ENCODE peak calls at places on chromosomes 12 and 14, in four cellular contexts. Q is IMR-90, S is K562, G is HepG2. J is an unnamed sample.

GRCh38 chr12:128190614-128191013 is 76.4 kb upstream of the TMEM132C start:
- DNase-seq in Q (no peak), G (no peak), S (no peak), J (no peak)

GRCh38 chr14:34604990-34605389 is 25.0 kb downstream of the SNX6 start:
- DNase-seq in Q (peak; percentile 51), G (no peak), S (no peak), J (peak; percentile 56)

GRCh38 chr14:78005325-78005724 is 164.8 kb upstream of the NRXN3 start:
- DNase-seq in S (peak; percentile 17), G (no peak), Q (no peak), J (peak; percentile 57)

GRCh38 chr14:100302616-100303015 is 3.6 kb downstream of the SLC25A29 start:
- DNase-seq in G (no peak), S (no peak), Q (no peak), J (no peak)

GRCh38 chr12:7403466-7403865 is 40.5 kb downstream of the CD163L1 start:
- DNase-seq in G (peak; percentile 10), Q (peak; percentile 4), S (no peak), J (no peak)

GRCh38 chr12:51265024-51265423 is 5.2 kb downstream of the SMAGP start:
- DNase-seq in S (no peak), Q (no peak), G (no peak), J (no peak)

GRCh38 chr12:32155911-32156585 is 49.4 kb downstream of the BICD1 start:
- DNase-seq in S (no peak), Q (no peak), G (no peak), J (no peak)

GRCh38 chr12:11545438-11546330 is 103.8 kb upstream of the ETV6 start:
- DNase-seq in G (no peak), S (no peak), Q (no peak), J (no peak)

GRCh38 chr12:53966070-53966384 is 6.9 kb upstream of the HOXC11 start:
- DNase-seq in G (no peak), S (no peak), Q (no peak), J (no peak)

GRCh38 chr12:108561852-108562347 is 496 bp upstream of the ISCU start:
- DNase-seq in G (no peak), Q (no peak), S (no peak), J (no peak)

GRCh38 chr14:102958461-102958860 is 36.0 kb downstream of the AMN start:
- DNase-seq in G (no peak), Q (no peak), S (no peak), J (no peak)

GRCh38 chr12:944201-944600 is 5.3 kb downstream of the RAD52 start:
- DNase-seq in Q (no peak), G (no peak), S (no peak), J (no peak)

GRCh38 chr12:65171073-65171472 is 1.7 kb downstream of the LEMD3 start:
- DNase-seq in Q (peak; percentile 46), S (no peak), G (no peak), J (no peak)

GRCh38 chr12:93234641-93235040 is 143.1 kb upstream of the NUDT4 start:
- DNase-seq in Q (no peak), G (no peak), S (no peak), J (no peak)

GRCh38 chr12:15522574-15523187 is 200.4 kb downstream of the PTPRO start:
- DNase-seq in S (no peak), G (peak; percentile 38), Q (peak; percentile 34), J (peak; percentile 54)

GRCh38 chr14:34912182-34912581 is 37.0 kb upstream of the BAZ1A start:
- DNase-seq in Q (no peak), G (peak; percentile 34), S (no peak), J (peak; percentile 33)

GRCh38 chr12:57965766-57966165 is 24.4 kb downstream of the ATP23 start:
- DNase-seq in Q (no peak), S (no peak), G (peak; percentile 66), J (no peak)

GRCh38 chr12:6061661-6062060 is 62.8 kb downstream of the VWF start:
- DNase-seq in Q (peak; percentile 70), S (no peak), G (no peak), J (no peak)

GRCh38 chr12:119283315-119283714 is 51.2 kb upstream of the CCDC60 start:
- DNase-seq in Q (no peak), S (no peak), G (no peak), J (no peak)

GRCh38 chr12:5176058-5176457 is 132.4 kb downstream of the KCNA5 start:
- DNase-seq in G (no peak), S (no peak), Q (no peak), J (no peak)

GRCh38 chr12:20520572-20520971 is 152.2 kb downstream of the PDE3A start:
- DNase-seq in Q (no peak), S (no peak), G (no peak), J (no peak)

GRCh38 chr12:47317182-47317915 is 237.6 kb upstream of the AMIGO2 start:
- DNase-seq in Q (no peak), G (no peak), S (no peak), J (no peak)

GRCh38 chr12:57713209-57713608 is 19.3 kb downstream of the OS9 start:
- DNase-seq in G (no peak), Q (no peak), S (no peak), J (no peak)

GRCh38 chr14:102220031-102220430 is 80.3 kb downstream of the WDR20 start:
- DNase-seq in Q (no peak), S (no peak), G (no peak), J (no peak)

GRCh38 chr12:131129839-131130238 is 176.1 kb downstream of the ADGRD1 start:
- DNase-seq in G (no peak), Q (no peak), S (no peak), J (no peak)

GRCh38 chr12:71582925-71583324 is 80.7 kb downstream of the ZFC3H1 start:
- DNase-seq in G (no peak), S (no peak), Q (no peak), J (no peak)

GRCh38 chr14:95409472-95410307 is 90.0 kb upstream of the CLMN start:
- DNase-seq in S (no peak), G (no peak), Q (no peak), J (no peak)

GRCh38 chr12:105954891-105955607 is 183.7 kb downstream of the NUAK1 start:
- DNase-seq in Q (peak; percentile 34), S (peak; percentile 16), G (no peak), J (no peak)

GRCh38 chr12:93137656-93138612 is 208.8 kb upstream of the EEA1 start:
- DNase-seq in G (no peak), S (peak; percentile 21), Q (peak; percentile 90), J (peak; percentile 40)

GRCh38 chr12:91180577-91180976 is 2.0 kb downstream of the DCN start:
- DNase-seq in G (no peak), Q (peak; percentile 78), S (no peak), J (no peak)

GRCh38 chr14:105313381-105314286 is 914 bp upstream of the PACS2 start:
- DNase-seq in S (no peak), G (no peak), Q (no peak), J (no peak)

GRCh38 chr12:101044512-101045074 is 165.4 kb downstream of the SLC5A8 start:
- DNase-seq in Q (no peak), S (no peak), G (no peak), J (no peak)
- TF ChIP-seq MAZ in Q (no peak), S (no peak), G (no peak), J (no peak)

DNA sequence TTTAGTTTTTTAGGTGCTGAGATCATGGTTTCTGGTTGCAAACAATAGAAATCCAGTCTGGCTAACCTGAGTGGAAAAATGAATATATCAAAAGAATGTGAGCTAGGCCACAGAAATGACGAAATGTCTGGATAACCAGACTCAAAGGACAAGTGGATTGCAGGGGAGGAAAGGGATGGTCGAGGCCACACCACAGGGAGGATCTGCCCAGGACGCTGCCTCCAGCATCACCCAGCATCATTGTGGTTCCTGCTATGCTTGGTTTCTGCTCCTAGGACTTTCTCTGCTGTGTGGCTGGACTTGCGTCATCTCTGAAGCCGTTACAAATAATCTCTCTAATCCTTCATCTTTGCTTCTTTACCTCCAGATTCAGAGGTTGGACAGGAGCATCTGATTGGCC is 80.4 kb downstream of the TTC8 start:
- DNase-seq in G (no peak), S (no peak), Q (peak; percentile 44), J (no peak)
- TF ChIP-seq MAZ in G (no peak), S (no peak), Q (no peak), J (no peak)

DNA sequence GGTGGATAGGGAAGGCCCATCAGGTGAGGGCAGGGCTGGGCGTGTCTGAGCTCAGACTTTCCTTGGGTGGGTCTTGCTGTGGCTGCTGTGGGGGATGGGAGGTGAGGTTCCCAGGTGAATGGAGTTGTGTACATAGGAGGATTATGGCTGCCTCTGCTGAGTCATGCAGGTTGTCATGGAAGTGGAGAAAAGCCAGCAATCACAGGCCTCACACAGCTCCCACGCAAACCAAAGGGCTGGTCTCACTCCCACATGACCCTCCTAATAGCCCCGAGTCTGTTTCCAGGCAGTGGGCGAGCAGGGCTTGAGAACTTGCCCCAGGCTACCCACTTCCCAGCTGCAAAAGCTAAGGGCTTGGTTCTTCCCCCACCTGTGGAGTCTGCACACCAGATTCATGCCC is 149.5 kb downstream of the IPO8 start:
- DNase-seq in G (peak; percentile 2), S (no peak), Q (no peak), J (no peak)
- TF ChIP-seq MAZ in G (no peak), S (no peak), Q (no peak), J (no peak)

GRCh38 chr14:28101992-28102391 is 664.6 kb upstream of the FOXG1 start:
- DNase-seq in Q (no peak), S (no peak), G (no peak), J (no peak)
- TF ChIP-seq MAZ in Q (no peak), S (no peak), G (no peak), J (no peak)

GRCh38 chr12:83827193-83827592 is 1085.4 kb downstream of the SLC6A15 start:
- DNase-seq in Q (no peak), G (no peak), S (no peak), J (no peak)
- TF ChIP-seq MAZ in Q (no peak), G (no peak), S (no peak), J (no peak)

DNA sequence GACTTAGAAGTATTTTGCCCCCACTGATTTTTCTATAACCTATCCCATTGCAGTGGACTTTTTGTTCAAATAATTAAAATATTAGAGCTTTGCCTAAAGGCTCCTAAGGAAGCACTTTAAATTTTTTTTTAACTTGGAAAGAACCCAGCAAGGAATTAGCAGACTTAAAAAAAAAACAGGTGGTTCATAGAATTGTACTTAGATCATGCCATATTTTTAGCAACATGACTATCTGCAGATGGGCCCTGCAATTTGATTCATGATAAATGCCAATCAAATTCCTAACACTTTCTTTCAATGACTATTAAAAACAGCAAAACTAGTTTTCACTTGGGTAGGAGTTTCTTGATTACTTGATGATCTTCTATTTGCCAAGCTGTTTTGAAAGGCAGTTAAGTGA is 11.5 kb downstream of the ADAMTS20 start:
- DNase-seq in Q (no peak), S (no peak), G (no peak), J (no peak)
- TF ChIP-seq MAZ in Q (no peak), S (no peak), G (no peak), J (no peak)

J was measured in A549.